ENCODE peak calls at places on chromosomes 5 and 9, in seven cellular contexts. S is OCI-LY7, L is cardiac muscle cell, P is mucosa of descending colon, A is esophagus squamous epithelium, Y is tibial artery, X is ovary. H is an unnamed sample.

GRCh38 chr9:127698985-127699670 is 7.7 kb upstream of the CFAP157 start:
- DNase-seq in P (peak; percentile 95), X (peak; percentile 97), A (peak; percentile 84), L (peak; percentile 99), S (peak; percentile 89), Y (peak; percentile 99), H (peak; percentile 78)

GRCh38 chr5:180050106-180050929 is 21.2 kb downstream of the RNF130 start:
- DNase-seq in Y (no peak), P (no peak), S (no peak), A (no peak), L (no peak), X (no peak), H (no peak)

GRCh38 chr5:153135416-153135815 is 355.1 kb upstream of the GRIA1 start:
- DNase-seq in S (no peak), A (no peak), L (no peak), X (no peak), Y (no peak), P (no peak), H (no peak)

GRCh38 chr9:96412174-96412913 is 5.8 kb downstream of the ZNF367 start:
- DNase-seq in S (no peak), P (no peak), L (no peak), X (no peak), A (no peak), Y (no peak), H (no peak)

GRCh38 chr5:104793031-104793430 is 1230.4 kb upstream of the NUDT12 start:
- DNase-seq in X (no peak), P (no peak), L (peak; percentile 9), A (no peak), Y (no peak), S (no peak), H (no peak)

GRCh38 chr9:16303506-16303905 is 567.0 kb downstream of the BNC2 start:
- DNase-seq in P (no peak), X (no peak), S (no peak), A (no peak), Y (no peak), L (no peak), H (no peak)

GRCh38 chr5:180291234-180291940 is 496 bp downstream of the MAPK9 start:
- DNase-seq in P (peak; percentile 59), X (no peak), Y (no peak), L (no peak), S (peak; percentile 54), A (no peak), H (no peak)

GRCh38 chr5:54362434-54362833 is 52.1 kb upstream of the ARL15 start:
- DNase-seq in X (no peak), L (peak; percentile 50), Y (no peak), S (no peak), P (no peak), A (no peak), H (no peak)

GRCh38 chr9:133540336-133541025 is 6.0 kb downstream of the ADAMTSL2 start:
- DNase-seq in L (no peak), S (peak; percentile 28), P (no peak), A (no peak), Y (no peak), X (no peak), H (no peak)

GRCh38 chr5:149640350-149640999 is 59.2 kb downstream of the ARHGEF37 start:
- DNase-seq in A (no peak), Y (peak; percentile 50), P (no peak), X (no peak), S (no peak), L (no peak), H (no peak)

GRCh38 chr9:24931894-24932293 is 386.2 kb upstream of the IZUMO3 start:
- DNase-seq in Y (no peak), L (no peak), X (no peak), P (no peak), S (no peak), A (no peak), H (no peak)

GRCh38 chr9:69326261-69326660 is 1.2 kb downstream of the ENTREP1 start:
- DNase-seq in P (no peak), A (no peak), Y (no peak), X (no peak), S (no peak), L (no peak), H (no peak)

GRCh38 chr5:133088064-133088463 is 36.3 kb downstream of the HSPA4 start:
- DNase-seq in S (no peak), Y (no peak), L (no peak), A (no peak), P (no peak), X (no peak), H (no peak)

GRCh38 chr9:16873131-16873787 is 2.8 kb upstream of the BNC2 start:
- DNase-seq in L (peak; percentile 60), A (no peak), P (no peak), X (no peak), Y (no peak), S (no peak), H (no peak)

GRCh38 chr5:111126896-111127295 is 34.7 kb downstream of the WDR36 start:
- DNase-seq in A (no peak), X (no peak), S (no peak), Y (no peak), L (no peak), P (no peak), H (no peak)
- H3K36me3 ChIP-seq in A (peaks cover 11% of the 10 kb centered on the region), X (no peaks in the 10 kb centered on the region), S (peaks cover 82% of the 10 kb centered on the region), Y (peaks cover 45% of the 10 kb centered on the region), L (peaks cover 49% of the 10 kb centered on the region), P (no peaks in the 10 kb centered on the region), H (peaks cover 11% of the 10 kb centered on the region)

GRCh38 chr5:59893436-59894227 is at the start of gene PDE4D:
- DNase-seq in X (no peak), P (peak; percentile 50), L (peak; percentile 72), S (no peak), A (no peak), Y (peak; percentile 81), H (no peak)
- TF ChIP-seq CTCF in X (no peak), P (no peak), L (peak; percentile 3), S (no peak), A (no peak), Y (no peak), H (no peak)

DNA sequence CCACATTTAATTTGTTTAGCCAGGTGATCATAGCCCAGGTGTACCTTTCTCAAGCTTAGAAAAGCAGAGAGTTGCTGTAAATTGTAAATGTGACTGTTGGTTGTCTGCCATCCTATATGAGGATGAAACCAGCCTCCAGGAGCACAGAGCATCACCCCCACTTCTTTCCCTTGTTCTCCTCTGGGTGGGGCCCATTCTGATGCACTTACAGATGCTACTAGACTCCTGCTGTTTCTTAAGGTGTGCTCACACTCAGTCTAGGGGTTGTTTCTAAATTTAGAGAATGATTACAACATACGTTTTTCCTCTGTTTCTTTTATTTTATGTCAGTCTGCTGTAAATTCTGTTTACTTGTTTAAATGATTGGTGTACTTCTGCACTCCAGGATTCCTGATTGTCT is 10.5 kb downstream of the PTCD2 start:
- DNase-seq in S (no peak), X (no peak), P (no peak), L (no peak), A (no peak), Y (no peak), H (no peak)
- H3K36me3 ChIP-seq in S (peaks cover 84% of the 10 kb centered on the region), X (no peaks in the 10 kb centered on the region), P (no peaks in the 10 kb centered on the region), L (peaks cover 28% of the 10 kb centered on the region), A (no peaks in the 10 kb centered on the region), Y (peaks cover 22% of the 10 kb centered on the region), H (peaks cover 16% of the 10 kb centered on the region)

DNA sequence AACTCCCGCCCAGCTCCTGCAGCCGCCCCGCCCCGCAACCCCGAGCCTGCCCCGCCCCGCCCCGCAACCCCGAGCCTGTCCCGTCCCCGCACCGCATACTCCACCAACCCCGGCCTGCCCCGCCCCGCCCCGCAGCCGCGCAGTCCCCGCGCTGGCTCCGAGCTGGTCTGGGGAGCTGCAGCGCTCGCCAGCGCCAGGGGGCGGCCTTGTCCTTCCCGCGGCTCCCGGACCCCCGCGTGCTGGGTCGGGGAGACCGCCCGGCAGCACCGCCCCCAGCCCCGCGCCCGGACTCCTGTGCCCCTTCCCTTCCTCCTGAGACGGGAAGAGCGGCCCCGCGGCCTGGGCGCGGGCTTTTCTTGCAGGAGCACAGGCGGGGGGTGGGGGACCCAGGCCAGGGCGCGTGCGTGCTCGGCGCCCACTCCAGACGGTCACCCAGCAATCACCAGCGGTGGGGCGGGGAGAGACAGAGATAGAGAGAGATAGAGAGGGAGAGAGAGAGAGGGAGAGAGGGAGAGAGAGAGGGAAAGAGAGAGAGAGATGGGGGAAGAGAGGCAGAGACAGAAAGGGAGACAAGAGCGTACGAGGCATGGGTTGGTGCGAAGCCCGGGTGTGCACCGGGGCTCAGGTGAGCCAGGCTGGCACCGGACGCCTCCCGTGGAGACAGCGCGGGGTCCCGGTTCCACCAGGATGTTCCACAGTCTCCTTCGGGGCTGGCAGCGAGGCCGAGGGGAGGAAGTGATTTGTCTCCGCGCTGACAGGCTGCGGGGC is 14.7 kb upstream of the TMEM250 start:
- DNase-seq in P (no peak), A (no peak), X (no peak), L (peak; percentile 39), Y (no peak), S (no peak), H (no peak)
- TF ChIP-seq CTCF in P (no peak), A (peak; percentile 40), X (peak; percentile 40), L (peak; percentile 47), Y (peak; percentile 26), S (peak; percentile 60), H (peak; percentile 12)

DNA sequence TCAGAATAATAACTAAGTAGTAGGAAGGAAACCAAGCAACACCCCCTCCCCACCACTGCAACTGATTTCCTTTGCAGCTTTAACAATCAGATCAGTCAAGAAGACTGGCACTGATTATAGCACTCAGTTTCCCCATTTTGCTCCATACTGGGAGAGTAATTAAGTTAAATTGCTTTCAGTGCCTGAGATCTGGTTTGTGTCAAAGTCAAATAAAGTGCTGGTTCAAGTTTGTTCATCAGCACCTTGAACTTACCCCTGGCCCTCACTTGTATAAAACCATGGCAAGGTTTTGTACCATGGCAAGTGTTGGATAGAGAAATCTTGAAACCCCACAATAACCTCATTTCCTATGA is 290.2 kb upstream of the SEMA6A start:
- DNase-seq in X (no peak), P (no peak), L (no peak), A (no peak), Y (no peak), S (no peak), H (no peak)
- H3K36me3 ChIP-seq in X (no peaks in the 10 kb centered on the region), P (no peaks in the 10 kb centered on the region), L (no peaks in the 10 kb centered on the region), A (no peaks in the 10 kb centered on the region), Y (no peaks in the 10 kb centered on the region), S (no peaks in the 10 kb centered on the region), H (no peaks in the 10 kb centered on the region)

GRCh38 chr5:41967401-41967800 is 42.3 kb downstream of the FBXO4 start:
- DNase-seq in X (no peak), Y (no peak), P (no peak), S (no peak), A (no peak), L (no peak), H (no peak)

GRCh38 chr5:41973087-41973486 is 48.0 kb downstream of the FBXO4 start:
- DNase-seq in Y (no peak), S (no peak), L (no peak), X (no peak), A (no peak), P (no peak), H (no peak)

GRCh38 chr5:41966706-41967105 is 41.6 kb downstream of the FBXO4 start:
- DNase-seq in S (no peak), P (no peak), L (no peak), Y (no peak), X (no peak), A (no peak), H (no peak)

GRCh38 chr5:41973887-41974286 is 48.8 kb downstream of the FBXO4 start:
- DNase-seq in X (no peak), S (no peak), L (no peak), Y (no peak), P (no peak), A (no peak), H (no peak)

GRCh38 chr5:41968153-41968723 is 43.2 kb downstream of the FBXO4 start:
- DNase-seq in L (no peak), Y (no peak), A (no peak), X (no peak), P (no peak), S (no peak), H (no peak)
- TF ChIP-seq CTCF in L (no peak), Y (no peak), A (no peak), X (no peak), P (no peak), S (peak; percentile 46), H (no peak)

GRCh38 chr9:115391166-115391825 is 273.3 kb upstream of the TNC start:
- DNase-seq in L (no peak), X (no peak), P (no peak), Y (no peak), A (no peak), S (no peak), H (no peak)
- H3K36me3 ChIP-seq in L (no peaks in the 10 kb centered on the region), X (no peaks in the 10 kb centered on the region), P (no peaks in the 10 kb centered on the region), Y (no peaks in the 10 kb centered on the region), A (no peaks in the 10 kb centered on the region), S (no peaks in the 10 kb centered on the region), H (no peaks in the 10 kb centered on the region)